ENCODE peak calls at places on chromosomes 5 and 9, in five cellular contexts. S, W, M, C and I are unnamed samples.
A peak's percentile ranks its signal among the peaks of the same experiment; 100 is the strongest.

GRCh38 chr9:129145841-129146292 is 32.2 kb downstream of the IER5L start:
- DNase-seq in C (no peak), S (no peak), M (peak; percentile 98), W (no peak), I (peak; percentile 96)

GRCh38 chr9:133881671-133882381 is 110.3 kb downstream of the VAV2 start:
- DNase-seq in S (no peak), M (no peak), W (peak; percentile 55), C (no peak), I (no peak)

GRCh38 chr5:168869615-168870227 is 290.6 kb upstream of the PANK3 start:
- DNase-seq in M (no peak), W (no peak), S (no peak), C (no peak), I (no peak)

GRCh38 chr5:104859437-104859836 is 1296.8 kb upstream of the NUDT12 start:
- DNase-seq in M (no peak), C (no peak), W (no peak), S (no peak), I (no peak)

GRCh38 chr9:33742051-33742450 is 53.3 kb upstream of the PRSS3 start:
- DNase-seq in W (no peak), C (no peak), S (no peak), M (no peak), I (no peak)

GRCh38 chr5:1800470-1801060 is 642 bp upstream of the NDUFS6 start:
- DNase-seq in W (no peak), M (peak; percentile 24), S (no peak), C (no peak), I (no peak)

GRCh38 chr5:159982421-159983173 is 26.3 kb upstream of the TTC1 start:
- DNase-seq in W (no peak), S (no peak), M (no peak), C (no peak), I (no peak)

GRCh38 chr9:1453636-1454035 is 403.5 kb downstream of the DMRT2 start:
- DNase-seq in W (no peak), C (no peak), M (no peak), S (no peak), I (peak; percentile 13)

GRCh38 chr9:96599298-96599697 is 20.3 kb downstream of the CDC14B start:
- DNase-seq in C (no peak), S (no peak), M (peak; percentile 60), W (no peak), I (no peak)

GRCh38 chr5:135034186-135034962 is at the start of gene PITX1:
- DNase-seq in C (no peak), S (no peak), W (no peak), M (no peak), I (peak; percentile 93)

GRCh38 chr5:72539038-72539437 is 31.8 kb upstream of the ZNF366 start:
- DNase-seq in S (no peak), C (no peak), M (no peak), W (no peak), I (no peak)

GRCh38 chr9:121783523-121784507 is 132.4 kb downstream of the DAB2IP start:
- DNase-seq in S (no peak), M (no peak), C (no peak), W (peak; percentile 15), I (peak; percentile 86)

GRCh38 chr5:148791334-148791667 is 35.1 kb upstream of the ADRB2 start:
- DNase-seq in C (peak; percentile 70), M (no peak), W (no peak), S (no peak), I (no peak)

GRCh38 chr5:98510111-98510510 is 263.4 kb upstream of the RGMB start:
- DNase-seq in C (no peak), M (peak; percentile 35), W (peak; percentile 80), S (no peak), I (no peak)

GRCh38 chr5:11319851-11320580 is 559.0 kb upstream of the DAP start:
- DNase-seq in M (no peak), C (no peak), W (no peak), S (no peak), I (no peak)

GRCh38 chr5:151054713-151055112 is 26.1 kb downstream of the TNIP1 start:
- DNase-seq in C (no peak), M (no peak), W (no peak), S (no peak), I (no peak)

GRCh38 chr9:115296831-115297565 is 179.0 kb upstream of the TNC start:
- DNase-seq in W (no peak), C (no peak), M (no peak), S (no peak), I (no peak)

GRCh38 chr5:8908055-8908683 is 637.7 kb downstream of the SEMA5A start:
- DNase-seq in W (peak; percentile 63), M (peak; percentile 33), C (peak; percentile 8), S (no peak), I (peak; percentile 28)

GRCh38 chr5:150511641-150512367 is 3.9 kb downstream of the NDST1 start:
- DNase-seq in W (no peak), C (no peak), M (peak; percentile 69), S (peak; percentile 73), I (peak; percentile 80)

GRCh38 chr9:109039539-109039938 is 26.2 kb upstream of the CTNNAL1 start:
- DNase-seq in W (no peak), C (no peak), M (no peak), S (no peak), I (no peak)

GRCh38 chr5:138282918-138283742 is 8.7 kb upstream of the GFRA3 start:
- DNase-seq in M (peak; percentile 83), S (peak; percentile 4), C (no peak), W (peak; percentile 62), I (peak; percentile 65)

GRCh38 chr9:96135904-96136303 is 166.1 kb downstream of the HSD17B3 start:
- DNase-seq in M (no peak), W (no peak), S (no peak), C (no peak), I (no peak)

GRCh38 chr5:176741566-176742211 is 68.7 kb upstream of the UNC5A start:
- DNase-seq in C (no peak), W (no peak), S (no peak), M (no peak), I (peak; percentile 52)

GRCh38 chr9:126491256-126491879 is 122.4 kb upstream of the LMX1B start:
- DNase-seq in M (peak; percentile 76), C (no peak), W (peak; percentile 74), S (no peak), I (peak; percentile 76)

GRCh38 chr5:154608531-154609011 is 130.5 kb upstream of the HAND1 start:
- DNase-seq in C (no peak), S (no peak), W (no peak), M (no peak), I (peak; percentile 62)

GRCh38 chr9:79858509-79858908 is 286.7 kb downstream of the TLE4 start:
- DNase-seq in S (no peak), M (peak; percentile 4), C (no peak), W (no peak), I (no peak)

GRCh38 chr9:86807577-86807976 is 139.7 kb downstream of the GAS1 start:
- DNase-seq in M (peak; percentile 57), W (peak; percentile 62), C (no peak), S (no peak), I (peak; percentile 37)

GRCh38 chr5:59621477-59621876 is 272.0 kb downstream of the PDE4D start:
- DNase-seq in W (no peak), S (no peak), C (no peak), M (peak; percentile 44), I (no peak)

GRCh38 chr5:172117977-172118701 is 69.9 kb downstream of the STK10 start:
- DNase-seq in M (no peak), W (no peak), S (no peak), C (no peak), I (peak; percentile 13)

GRCh38 chr9:101119206-101119819 is 90.8 kb downstream of the PLPPR1 start:
- DNase-seq in S (no peak), C (no peak), W (peak; percentile 63), M (peak; percentile 25), I (peak; percentile 47)

DNA sequence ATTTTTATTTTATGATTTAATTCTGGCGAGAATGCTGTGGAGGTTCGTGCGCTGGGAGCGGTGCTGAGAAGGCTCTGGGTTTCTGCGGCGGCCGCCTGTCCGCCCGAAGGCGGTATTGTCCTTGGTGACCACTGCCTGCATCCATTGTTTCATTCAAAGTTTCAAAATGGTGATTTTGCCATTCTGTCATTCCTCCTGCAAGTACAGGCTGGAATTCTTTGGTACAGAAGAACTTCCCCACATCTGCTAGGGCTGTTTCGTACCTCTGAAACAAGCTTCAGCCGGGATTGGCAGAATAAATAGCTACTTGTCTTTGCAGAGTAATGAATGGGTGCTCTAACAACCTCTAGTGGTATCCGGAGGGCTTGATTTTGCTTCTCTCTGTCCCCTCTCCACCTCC is 112.6 kb upstream of the CACNA1B start:
- DNase-seq in C (no peak), W (no peak), M (no peak), S (no peak), I (no peak)
- H3K36me3 ChIP-seq in C (peaks cover 19% of the 10 kb centered on the region), W (no peaks in the 10 kb centered on the region), M (peaks cover 25% of the 10 kb centered on the region), S (peaks cover 22% of the 10 kb centered on the region), I (peaks cover 19% of the 10 kb centered on the region)

GRCh38 chr9:72980183-72980582 is 27.3 kb upstream of the ALDH1A1 start:
- DNase-seq in W (no peak), M (no peak), C (no peak), S (no peak), I (no peak)

GRCh38 chr9:72981433-72981832 is 28.6 kb upstream of the ALDH1A1 start:
- DNase-seq in M (no peak), C (no peak), W (no peak), S (no peak), I (no peak)

GRCh38 chr9:72982161-72982799 is 29.4 kb upstream of the ALDH1A1 start:
- DNase-seq in S (no peak), W (no peak), M (no peak), C (no peak), I (no peak)

GRCh38 chr9:72979405-72980100 is 26.7 kb upstream of the ALDH1A1 start:
- DNase-seq in S (no peak), C (no peak), M (no peak), W (no peak), I (no peak)

GRCh38 chr9:72980600-72981265 is 27.9 kb upstream of the ALDH1A1 start:
- DNase-seq in C (no peak), M (no peak), W (no peak), S (no peak), I (no peak)
- H3K4me3 ChIP-seq in C (no peak overlapping the region), M (no peak overlapping the region), W (no peak overlapping the region), S (no peak overlapping the region), I (no peak overlapping the region)

DNA sequence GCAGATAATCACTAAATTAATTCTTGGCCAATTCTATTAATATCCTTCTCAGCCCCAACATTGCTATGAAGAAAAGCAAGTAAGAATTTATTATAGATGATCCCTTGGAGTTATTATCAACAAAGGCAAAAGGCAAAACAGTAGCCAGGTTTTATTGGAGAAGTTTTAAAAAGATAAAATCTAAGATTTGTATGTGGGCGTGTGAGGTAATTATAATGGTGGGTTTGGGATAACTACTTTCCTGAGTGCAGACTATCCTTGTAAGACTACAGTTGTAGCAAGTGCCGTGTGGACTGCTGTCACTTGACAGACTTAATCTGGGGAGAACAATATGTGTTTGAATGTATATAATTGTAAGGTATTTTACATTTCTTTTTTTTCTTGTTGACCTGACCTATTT is 23.2 kb downstream of the SLC31A1 start:
- DNase-seq in W (no peak), C (no peak), S (no peak), M (no peak), I (no peak)
- H3K36me3 ChIP-seq in W (no peaks in the 10 kb centered on the region), C (no peaks in the 10 kb centered on the region), S (no peaks in the 10 kb centered on the region), M (no peaks in the 10 kb centered on the region), I (no peaks in the 10 kb centered on the region)

DNA sequence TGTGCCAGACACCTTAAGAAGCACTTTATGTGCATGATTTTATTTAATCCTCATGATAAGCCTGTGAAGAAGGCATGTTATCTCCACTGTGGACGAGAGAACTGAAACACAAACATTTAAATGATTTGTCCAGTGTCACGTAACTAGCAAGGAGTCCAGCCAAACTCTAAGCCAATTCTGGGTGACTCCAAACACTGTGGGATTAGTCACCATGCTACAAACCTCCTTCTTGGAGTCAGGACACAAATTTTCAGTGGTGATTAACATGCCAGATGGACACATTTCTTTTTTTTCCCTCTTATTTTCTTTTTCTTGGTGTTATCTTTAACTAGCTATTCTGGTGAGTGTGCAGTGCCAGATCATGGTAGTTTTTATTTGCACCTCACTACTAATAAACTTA is 316.8 kb downstream of the NDUFS4 start:
- DNase-seq in S (peak; percentile 51), W (no peak), M (peak; percentile 38), C (no peak), I (no peak)
- H3K4me3 ChIP-seq in S (no peak overlapping the region), W (no peak overlapping the region), M (no peak overlapping the region), C (no peak overlapping the region), I (no peak overlapping the region)